ENCODE peak calls at places on chromosome 1, in four cellular contexts. J is HCT116, D is heart left ventricle, U is ovary. R is an unnamed sample.

GRCh38 chr1:166354411-166354810 is 187.6 kb upstream of the FAM78B start:
- DNase-seq in U (no peak), J (no peak), D (no peak), R (no peak)

GRCh38 chr1:239922778-239923522 is 168.7 kb upstream of the FMN2 start:
- DNase-seq in J (no peak), D (no peak), U (no peak), R (no peak)

GRCh38 chr1:233261206-233261605 is 34.3 kb downstream of the PCNX2 start:
- DNase-seq in J (peak; percentile 34), U (no peak), D (no peak), R (no peak)

GRCh38 chr1:19250629-19251304 is 557 bp downstream of the EMC1 start:
- DNase-seq in J (no peak), U (no peak), D (no peak), R (no peak)

GRCh38 chr1:67897270-67897949 is 64.1 kb upstream of the GNG12 start:
- DNase-seq in J (no peak), U (no peak), D (no peak), R (no peak)

GRCh38 chr1:94279462-94279861 is 42.1 kb upstream of the ARHGAP29 start:
- DNase-seq in D (no peak), U (no peak), J (no peak), R (no peak)

GRCh38 chr1:15444476-15445389 is 6.5 kb downstream of the CTRC start:
- DNase-seq in D (no peak), J (no peak), U (no peak), R (no peak)

GRCh38 chr1:20248954-20249612 is 41.6 kb upstream of the VWA5B1 start:
- DNase-seq in D (no peak), J (no peak), U (no peak), R (no peak)

GRCh38 chr1:218459878-218460277 is 114.7 kb downstream of the TGFB2 start:
- DNase-seq in D (no peak), U (peak; percentile 22), J (peak; percentile 59), R (no peak)

GRCh38 chr1:34186741-34187494 is 10.2 kb downstream of the C1orf94 start:
- DNase-seq in D (no peak), J (no peak), U (no peak), R (no peak)

GRCh38 chr1:201399352-201400126 is 415 bp upstream of the LAD1 start:
- DNase-seq in U (no peak), J (peak; percentile 40), D (no peak), R (no peak)

GRCh38 chr1:6489383-6489765 is 2.1 kb downstream of the PLEKHG5 start:
- DNase-seq in D (no peak), U (no peak), J (no peak), R (no peak)
- H3K4me3 ChIP-seq in D (no peak overlapping the region), U (no peak overlapping the region), J (peak overlapping the region; percentile 96), R (no peak overlapping the region)

GRCh38 chr1:155871390-155871789 is 12.0 kb downstream of the SYT11 start:
- DNase-seq in J (no peak), D (peak; percentile 68), U (peak; percentile 46), R (peak; percentile 55)
- H3K27ac ChIP-seq in J (no peak overlapping the region), D (peak overlapping the region; percentile 34), U (no peak overlapping the region), R (peak overlapping the region; percentile 57)

GRCh38 chr1:12014141-12014981 is 4.9 kb upstream of the MIIP start:
- DNase-seq in J (no peak), D (peak; percentile 27), U (no peak), R (no peak)
- TF ChIP-seq CTCF in J (peak; percentile 37), D (no peak), U (no peak), R (no peak)

GRCh38 chr1:119713538-119714456 is 2.1 kb downstream of the PHGDH start:
- DNase-seq in J (no peak), U (no peak), D (no peak), R (no peak)
- H3K4me3 ChIP-seq in J (peak overlapping the region; percentile 96), U (peak overlapping the region; percentile 51), D (no peak overlapping the region), R (no peak overlapping the region)

DNA sequence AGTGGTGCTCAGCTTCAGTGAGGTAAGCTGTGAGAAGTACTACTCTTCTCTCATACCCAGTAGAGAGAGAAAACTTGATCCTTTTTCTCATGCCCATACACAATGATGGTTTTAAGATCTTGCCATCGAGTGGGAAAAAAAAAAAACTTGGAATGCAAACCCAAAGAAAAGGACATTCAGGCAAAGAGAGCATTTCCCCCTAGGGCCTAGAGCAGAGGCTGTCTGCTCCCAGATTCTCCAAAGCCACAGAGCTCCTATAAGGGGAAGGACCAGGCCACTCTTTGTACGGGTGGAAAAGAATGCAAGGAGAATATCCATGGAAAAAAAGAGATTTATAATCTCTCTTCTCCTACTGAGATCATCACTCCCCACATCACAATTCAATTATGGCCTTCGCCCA is 34.9 kb downstream of the MROH9 start:
- DNase-seq in U (no peak), D (no peak), J (no peak), R (no peak)
- H3K27ac ChIP-seq in U (no peak overlapping the region), D (no peak overlapping the region), J (no peak overlapping the region), R (no peak overlapping the region)

DNA sequence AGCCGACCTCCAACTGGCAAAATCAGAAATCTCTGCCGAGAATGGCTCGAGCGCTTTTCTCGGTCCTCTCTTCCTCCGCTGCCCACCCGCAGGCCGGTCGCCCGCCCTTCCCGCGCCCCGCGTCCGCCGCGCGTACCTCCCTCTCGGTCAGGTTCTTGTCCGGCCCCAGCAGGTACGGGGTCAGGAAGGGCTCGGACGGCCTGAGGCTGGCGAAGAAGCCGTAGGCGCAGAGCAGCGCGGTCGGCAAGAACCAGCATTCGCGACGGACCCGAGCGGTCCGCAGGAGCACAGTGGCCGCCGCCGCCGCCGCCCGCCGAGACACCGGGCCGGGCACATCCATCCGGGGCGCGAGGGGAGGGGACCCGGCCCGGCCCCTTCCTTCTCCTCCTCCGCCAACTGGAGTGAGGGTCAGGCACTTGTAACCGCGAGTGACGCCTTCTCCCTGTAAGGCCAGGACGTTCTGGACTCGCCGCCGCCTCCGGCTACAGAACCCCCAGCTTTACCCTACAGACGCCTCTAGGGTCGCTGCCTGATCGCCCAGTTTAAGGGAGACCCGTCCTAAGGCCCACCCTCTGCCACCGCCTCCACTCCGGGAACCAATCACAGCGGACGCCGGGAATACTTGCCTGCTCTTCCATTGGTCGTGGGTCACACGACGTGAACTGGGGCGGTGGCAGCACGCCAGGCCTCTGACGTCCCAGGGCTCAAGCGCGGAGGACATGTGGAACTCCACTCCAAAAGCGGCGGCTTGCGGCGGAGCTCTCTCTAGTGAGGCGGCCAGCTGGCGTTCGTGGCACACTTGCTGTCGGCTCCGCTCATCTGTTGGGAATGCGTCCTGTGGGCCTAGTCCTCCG is at the start of gene SLC19A2:
- DNase-seq in U (peak; percentile 100), D (peak; percentile 100), J (peak; percentile 97), R (peak; percentile 100)
- TF ChIP-seq CTCF in U (peak; percentile 63), D (peak; percentile 15), J (peak; percentile 8), R (peak; percentile 61)

R was measured in heart right ventricle.